ENCODE peak calls at places on chromosomes 2 and 18, in nine cellular contexts. E, X, B, O, Q, N, D, H and T are unnamed samples.

GRCh38 chr2:18047896-18048657 is 169.6 kb downstream of the KCNS3 start:
- DNase-seq in E (no peak), X (no peak), B (no peak), O (no peak), Q (peak), N (peak), D (peak), H (no peak), T (peak)

GRCh38 chr2:239164281-239164871 is 236.4 kb downstream of the HDAC4 start:
- DNase-seq in E (no peak), X (peak), B (no peak), O (no peak), Q (no peak), N (peak), D (no peak), H (peak), T (peak)

GRCh38 chr2:148914463-148914862 is 39.4 kb downstream of the KIF5C start:
- DNase-seq in E (no peak), X (no peak), B (no peak), O (no peak), Q (no peak), N (no peak), D (no peak), H (no peak), T (no peak)

GRCh38 chr18:8496186-8496585 is 113.1 kb upstream of the RAB12 start:
- DNase-seq in E (no peak), X (no peak), B (no peak), O (no peak), Q (peak), N (no peak), D (no peak), H (no peak), T (no peak)

GRCh38 chr2:57218206-57218605 is 828.4 kb upstream of the VRK2 start:
- DNase-seq in E (no peak), X (no peak), B (no peak), O (no peak), Q (no peak), N (peak), D (no peak), H (no peak), T (no peak)

GRCh38 chr2:237691200-237691907 is 64.0 kb downstream of the LRRFIP1 start:
- DNase-seq in E (no peak), X (no peak), B (peak), O (no peak), Q (no peak), N (no peak), D (no peak), H (no peak), T (peak)

GRCh38 chr2:69950241-69950640 is 11.2 kb downstream of the ASPRV1 start:
- DNase-seq in E (no peak), X (no peak), B (no peak), O (no peak), Q (peak), N (no peak), D (no peak), H (no peak), T (no peak)

GRCh38 chr2:187206071-187206470 is 242.0 kb downstream of the CALCRL start:
- DNase-seq in E (no peak), X (no peak), B (no peak), O (no peak), Q (no peak), N (no peak), D (no peak), H (no peak), T (no peak)

GRCh38 chr2:55862269-55862668 is 61.3 kb downstream of the EFEMP1 start:
- DNase-seq in E (peak), X (no peak), B (no peak), O (no peak), Q (no peak), N (no peak), D (no peak), H (peak), T (no peak)

GRCh38 chr2:18446715-18447114 is 113.7 kb downstream of the RDH14 start:
- DNase-seq in E (no peak), X (no peak), B (no peak), O (no peak), Q (no peak), N (no peak), D (no peak), H (no peak), T (no peak)

GRCh38 chr2:181037922-181038321 is 57.5 kb downstream of the UBE2E3 start:
- DNase-seq in E (no peak), X (no peak), B (no peak), O (no peak), Q (peak), N (no peak), D (no peak), H (no peak), T (no peak)

DNA sequence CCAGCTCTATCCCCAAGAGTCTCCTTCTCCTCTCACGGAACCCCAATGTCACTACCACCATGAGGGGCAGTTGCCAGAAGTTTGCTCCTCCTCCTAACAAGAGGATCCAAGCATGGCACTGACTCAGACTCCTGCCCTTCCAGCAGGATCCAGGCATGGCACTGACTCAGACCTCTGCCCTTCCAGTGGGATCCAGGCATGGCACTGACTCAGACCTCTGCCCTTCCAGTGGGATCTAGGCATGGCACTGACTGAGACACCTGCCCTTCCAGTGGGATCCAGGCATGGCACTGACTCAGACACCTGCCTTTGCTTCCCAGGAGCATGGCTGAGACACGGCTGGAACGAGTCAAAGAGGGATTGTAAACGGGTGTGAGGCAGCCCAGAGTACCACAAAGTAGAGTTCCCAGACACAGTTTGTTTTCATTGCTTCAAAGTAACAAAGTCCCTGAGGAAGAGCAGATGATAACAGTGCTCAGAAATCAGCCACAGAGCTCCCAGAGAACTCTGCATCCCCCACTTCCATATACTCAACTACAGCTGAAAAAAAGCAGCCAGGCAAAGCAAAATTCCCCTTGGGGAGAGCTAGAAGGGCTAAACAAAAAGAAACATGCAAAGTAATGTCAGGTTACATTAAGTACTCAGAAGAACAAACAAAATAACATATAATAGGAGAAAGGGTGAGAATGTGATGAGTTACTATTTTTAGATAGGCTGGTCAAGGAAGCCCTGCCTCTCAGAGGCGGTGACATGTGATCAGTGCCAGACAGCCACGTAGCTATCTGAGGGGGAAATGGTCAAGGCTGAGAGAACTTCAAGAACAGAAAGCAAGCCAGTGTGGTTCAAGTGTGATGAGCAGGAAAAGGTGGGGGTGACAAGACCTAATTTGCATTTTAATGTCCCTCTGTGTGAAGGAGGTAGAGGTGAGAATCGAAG is 3.0 kb downstream of the BUB1 start:
- DNase-seq in E (no peak), X (no peak), B (no peak), O (no peak), Q (peak), N (no peak), D (no peak), H (peak), T (no peak)
- H3K4me3 ChIP-seq in E (no peak), X (no peak), B (no peak), O (no peak), Q (no peak), N (no peak), D (no peak), H (no peak), T (no peak)

GRCh38 chr18:74478876-74479275 is 17.3 kb upstream of the CNDP2 start:
- DNase-seq in E (no peak), X (no peak), B (no peak), O (no peak), Q (no peak), N (no peak), D (no peak), H (no peak), T (no peak)
- H3K27ac ChIP-seq in E (no peak), X (no peak), B (no peak), O (no peak), Q (no peak), N (no peak), D (no peak), H (no peak), T (no peak)

GRCh38 chr2:231947694-231948093 is 13.8 kb upstream of the DIS3L2 start:
- DNase-seq in E (no peak), X (no peak), B (no peak), O (no peak), Q (no peak), N (no peak), D (no peak), H (no peak), T (no peak)
- H3K4me3 ChIP-seq in E (no peak), X (no peak), B (no peak), O (no peak), Q (no peak), N (no peak), D (no peak), H (no peak), T (no peak)

GRCh38 chr2:61905372-61906186 is at the start of gene COMMD1:
- DNase-seq in E (peak), X (peak), B (peak), O (peak), Q (peak), N (peak), D (peak), H (peak), T (peak)
- H3K27ac ChIP-seq in E (peak), X (peak), B (no peak), O (no peak), Q (peak), N (peak), D (peak), H (no peak), T (peak)

DNA sequence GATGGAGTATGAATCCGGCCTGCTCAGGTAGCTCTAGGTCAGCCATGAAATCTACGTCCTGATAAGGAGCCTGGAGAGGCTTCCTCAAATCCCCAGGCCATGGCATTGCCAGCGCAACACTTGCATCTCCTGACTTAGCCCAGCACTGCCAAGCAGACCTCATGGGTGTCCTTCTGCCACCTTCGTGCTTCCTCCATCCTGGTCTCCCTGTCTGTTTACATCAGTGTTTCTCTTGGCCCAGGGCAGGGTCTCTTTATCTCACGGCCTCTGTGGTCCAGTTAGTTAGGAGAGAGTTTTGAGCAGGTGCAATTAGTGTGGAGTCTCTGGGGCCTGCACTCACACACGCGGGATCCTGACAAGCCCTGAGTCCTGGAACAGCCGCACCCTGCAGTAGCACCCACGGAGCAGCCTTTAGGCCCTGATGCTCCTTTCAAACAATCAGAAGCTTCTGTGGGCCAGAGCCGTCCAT is 193.1 kb upstream of the ARL4C start:
- DNase-seq in E (no peak), X (no peak), B (no peak), O (no peak), Q (no peak), N (no peak), D (no peak), H (no peak), T (no peak)
- H3K4me3 ChIP-seq in E (no peak), X (no peak), B (no peak), O (no peak), Q (no peak), N (no peak), D (no peak), H (no peak), T (no peak)

GRCh38 chr2:133390151-133390550 is 178.1 kb downstream of the NCKAP5 start:
- DNase-seq in E (no peak), X (no peak), B (no peak), O (no peak), Q (no peak), N (no peak), D (no peak), H (no peak), T (no peak)

GRCh38 chr2:133393881-133394280 is 174.4 kb downstream of the NCKAP5 start:
- DNase-seq in E (no peak), X (no peak), B (no peak), O (no peak), Q (no peak), N (no peak), D (no peak), H (no peak), T (no peak)

GRCh38 chr2:133389569-133389968 is 178.7 kb downstream of the NCKAP5 start:
- DNase-seq in E (no peak), X (no peak), B (no peak), O (no peak), Q (no peak), N (no peak), D (no peak), H (no peak), T (no peak)
- H3K27ac ChIP-seq in E (no peak), X (no peak), B (no peak), O (no peak), Q (no peak), N (no peak), D (no peak), H (no peak), T (no peak)

DNA sequence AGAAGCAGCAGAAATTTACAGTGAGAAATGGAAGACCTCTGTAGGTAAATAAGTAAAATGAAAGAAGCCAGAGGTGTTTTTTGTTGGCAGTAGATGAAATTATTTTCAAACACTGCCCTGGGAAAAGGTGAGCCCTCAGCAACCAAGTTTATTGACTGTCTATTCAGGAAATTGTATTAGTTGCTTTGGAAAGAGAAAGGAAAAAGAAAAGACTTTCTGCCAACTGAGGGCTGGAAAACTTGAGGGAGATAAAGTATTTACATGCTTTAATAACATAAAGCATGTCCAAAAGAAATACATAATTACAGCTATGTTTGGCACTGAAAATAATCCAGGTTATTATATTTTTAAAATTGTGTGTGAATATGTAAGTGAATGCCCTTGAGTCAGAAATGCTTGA is 14.7 kb downstream of the CRIM1 start:
- DNase-seq in E (no peak), X (no peak), B (no peak), O (no peak), Q (no peak), N (no peak), D (no peak), H (no peak), T (no peak)
- H3K4me3 ChIP-seq in E (no peak), X (no peak), B (no peak), O (no peak), Q (no peak), N (no peak), D (no peak), H (no peak), T (no peak)

GRCh38 chr18:70036168-70036567 is 88.5 kb upstream of the CD226 start:
- DNase-seq in E (no peak), X (no peak), B (no peak), O (no peak), Q (no peak), N (no peak), D (no peak), H (no peak), T (no peak)

GRCh38 chr18:70039186-70039585 is 91.5 kb upstream of the CD226 start:
- DNase-seq in E (no peak), X (no peak), B (no peak), O (no peak), Q (no peak), N (no peak), D (no peak), H (no peak), T (no peak)

GRCh38 chr18:70041459-70042020 is 93.9 kb upstream of the CD226 start:
- DNase-seq in E (no peak), X (no peak), B (no peak), O (no peak), Q (no peak), N (no peak), D (no peak), H (no peak), T (no peak)

GRCh38 chr18:70037453-70038061 is 89.9 kb upstream of the CD226 start:
- DNase-seq in E (no peak), X (no peak), B (no peak), O (no peak), Q (no peak), N (no peak), D (no peak), H (no peak), T (no peak)

DNA sequence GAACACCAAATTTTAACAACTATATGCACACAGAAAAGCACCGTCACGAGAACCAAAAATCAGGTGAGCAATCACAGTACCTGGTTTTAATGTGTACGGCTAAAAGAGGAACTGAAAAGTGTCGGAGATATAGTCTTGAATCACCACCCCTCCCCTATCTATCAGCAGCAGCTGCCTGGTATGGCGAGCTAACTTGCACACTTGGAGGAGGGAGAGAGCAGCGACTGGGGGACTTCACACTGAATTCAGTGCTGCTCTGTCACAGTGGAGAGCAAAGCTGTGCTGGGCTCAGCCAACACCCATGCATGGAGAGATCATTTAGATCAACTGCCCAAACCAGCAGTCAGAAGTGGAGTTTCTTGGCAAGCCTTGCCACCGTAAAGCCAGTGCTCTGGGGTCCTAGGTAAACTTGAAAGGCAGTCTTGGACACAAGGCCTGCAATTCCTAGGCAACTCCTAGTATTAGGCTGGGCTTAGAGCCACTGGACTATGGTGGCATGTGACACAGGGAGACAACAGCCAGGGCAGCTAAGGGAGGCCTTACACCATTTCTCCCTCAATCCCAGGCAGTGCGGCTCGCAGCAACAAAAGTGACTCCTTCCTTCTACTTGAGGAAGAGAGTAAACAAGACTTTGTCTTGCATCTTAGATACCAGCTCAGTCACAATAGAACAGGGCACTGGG is 89.2 kb upstream of the CD226 start:
- DNase-seq in E (no peak), X (no peak), B (no peak), O (peak), Q (no peak), N (no peak), D (no peak), H (no peak), T (no peak)
- H3K27ac ChIP-seq in E (no peak), X (no peak), B (no peak), O (peak), Q (no peak), N (no peak), D (no peak), H (no peak), T (no peak)